ENCODE peak calls at places on chromosome 14, in eight cellular contexts. D, X, I, R, E, G, F and U are unnamed samples.

GRCh38 chr14:90483551-90483950 is 86.7 kb downstream of the CALM1 start:
- DNase-seq in D (peak; percentile 46), X (no peak), I (no peak), R (no peak), E (no peak), G (no peak), F (no peak), U (peak; percentile 70)

GRCh38 chr14:30252800-30253425 is 306.0 kb upstream of the G2E3 start:
- DNase-seq in D (no peak), X (no peak), I (no peak), R (no peak), E (no peak), G (no peak), F (no peak), U (no peak)

GRCh38 chr14:47194051-47194450 is 481.4 kb downstream of the MDGA2 start:
- DNase-seq in D (no peak), X (no peak), I (peak; percentile 3), R (no peak), E (no peak), G (no peak), F (no peak), U (no peak)

GRCh38 chr14:75275598-75275997 is 3.0 kb upstream of the FOS start:
- DNase-seq in D (no peak), X (no peak), I (no peak), R (no peak), E (no peak), G (no peak), F (no peak), U (no peak)

GRCh38 chr14:70045715-70046535 is 142.8 kb downstream of the SLC8A3 start:
- DNase-seq in D (peak; percentile 85), X (no peak), I (no peak), R (no peak), E (peak; percentile 70), G (peak; percentile 77), F (no peak), U (peak; percentile 8)

GRCh38 chr14:32559595-32559994 is 230.5 kb downstream of the AKAP6 start:
- DNase-seq in D (no peak), X (no peak), I (no peak), R (no peak), E (no peak), G (no peak), F (no peak), U (no peak)

GRCh38 chr14:92586966-92587365 is 73.4 kb downstream of the RIN3 start:
- DNase-seq in D (no peak), X (no peak), I (no peak), R (no peak), E (no peak), G (no peak), F (no peak), U (no peak)

GRCh38 chr14:94904636-94905035 is 134.7 kb upstream of the GSC start:
- DNase-seq in D (no peak), X (no peak), I (peak; percentile 66), R (no peak), E (no peak), G (no peak), F (peak; percentile 46), U (no peak)

GRCh38 chr14:95235767-95236166 is 78.4 kb upstream of the DICER1 start:
- DNase-seq in D (no peak), X (no peak), I (no peak), R (no peak), E (no peak), G (no peak), F (no peak), U (no peak)

GRCh38 chr14:34911209-34912150 is 36.3 kb upstream of the BAZ1A start:
- DNase-seq in D (no peak), X (no peak), I (peak; percentile 45), R (no peak), E (no peak), G (peak; percentile 1), F (peak; percentile 10), U (no peak)

GRCh38 chr14:50013198-50013918 is 103.0 kb downstream of the VCPKMT start:
- DNase-seq in D (peak; percentile 58), X (no peak), I (no peak), R (no peak), E (no peak), G (no peak), F (no peak), U (no peak)

GRCh38 chr14:59343585-59343984 is 121.6 kb downstream of the GPR135 start:
- DNase-seq in D (no peak), X (no peak), I (no peak), R (no peak), E (no peak), G (peak; percentile 47), F (no peak), U (no peak)

GRCh38 chr14:34750670-34751069 is 36.3 kb upstream of the CFL2 start:
- DNase-seq in D (no peak), X (no peak), I (peak; percentile 37), R (no peak), E (no peak), G (no peak), F (peak; percentile 44), U (no peak)

GRCh38 chr14:74566174-74567125 is 45.6 kb downstream of the LTBP2 start:
- DNase-seq in D (no peak), X (no peak), I (no peak), R (no peak), E (no peak), G (no peak), F (no peak), U (no peak)

GRCh38 chr14:84343637-84344036 is 1186.3 kb upstream of the FLRT2 start:
- DNase-seq in D (no peak), X (no peak), I (no peak), R (no peak), E (no peak), G (no peak), F (no peak), U (no peak)

GRCh38 chr14:22564463-22564862 is 24.6 kb downstream of the DAD1 start:
- DNase-seq in D (no peak), X (no peak), I (no peak), R (no peak), E (no peak), G (no peak), F (no peak), U (no peak)

GRCh38 chr14:22560638-22561365 is 28.2 kb downstream of the DAD1 start:
- DNase-seq in D (peak; percentile 40), X (no peak), I (no peak), R (no peak), E (peak; percentile 52), G (no peak), F (no peak), U (no peak)

GRCh38 chr14:22561366-22561660 is 27.7 kb downstream of the DAD1 start:
- DNase-seq in D (no peak), X (no peak), I (no peak), R (no peak), E (no peak), G (no peak), F (no peak), U (no peak)

GRCh38 chr14:22563987-22564386 is 25.0 kb downstream of the DAD1 start:
- DNase-seq in D (no peak), X (no peak), I (no peak), R (no peak), E (no peak), G (no peak), F (no peak), U (no peak)

DNA sequence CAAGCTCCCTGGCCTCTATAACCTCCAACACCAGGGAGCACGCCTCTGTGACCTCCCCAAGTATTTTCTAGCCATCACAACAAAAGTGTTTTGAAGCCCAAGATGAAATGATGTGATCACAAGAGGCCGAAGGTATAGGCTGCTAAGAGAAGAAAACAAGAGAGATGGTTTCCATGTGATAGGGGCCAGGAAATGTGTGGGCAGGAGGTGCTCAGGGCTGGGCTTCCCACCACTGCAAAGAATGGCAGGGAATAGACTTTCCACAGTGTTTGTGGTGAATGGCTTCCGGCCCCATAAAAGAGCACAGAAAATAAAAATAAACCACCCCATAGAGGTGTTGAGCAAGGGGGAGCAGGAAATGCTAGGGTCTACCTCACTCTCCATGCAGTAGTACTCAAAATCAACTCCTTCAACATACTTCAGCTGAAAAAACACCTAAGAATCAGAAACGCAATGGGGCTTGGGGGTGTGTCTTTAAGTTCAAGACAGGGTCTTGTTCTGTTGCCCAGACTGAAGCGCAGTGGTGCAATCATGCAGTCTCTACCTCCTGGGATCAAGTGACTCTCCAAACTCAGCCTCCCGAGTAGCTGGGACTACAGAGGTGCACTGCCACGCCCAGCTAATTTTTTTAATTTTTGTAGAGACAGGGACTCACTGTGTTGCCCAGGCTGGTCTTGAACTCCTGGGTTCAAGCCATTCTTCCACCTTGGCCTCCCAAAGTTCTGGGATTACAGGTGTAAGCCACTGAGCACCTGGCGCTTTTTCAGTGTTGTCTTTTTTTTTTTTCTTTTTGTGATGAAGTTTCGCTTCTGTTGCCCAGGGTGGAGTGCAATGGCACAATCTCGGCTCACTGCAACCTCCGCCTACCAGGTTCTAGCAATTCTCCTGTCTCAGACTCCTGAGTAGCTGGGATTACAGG is 27.1 kb downstream of the DAD1 start:
- DNase-seq in D (no peak), X (no peak), I (no peak), R (no peak), E (no peak), G (no peak), F (no peak), U (peak; percentile 97)
- H3K4me3 ChIP-seq in D (no peak overlapping the region), X (no peak overlapping the region), I (no peak overlapping the region), R (no peak overlapping the region), E (no peak overlapping the region), G (no peak overlapping the region), F (no peak overlapping the region), U (peak overlapping the region; percentile 43)

GRCh38 chr14:71372411-71372838 is 465.2 kb downstream of the PCNX1 start:
- DNase-seq in D (no peak), X (no peak), I (no peak), R (no peak), E (no peak), G (no peak), F (peak; percentile 78), U (no peak)
- H3K4me3 ChIP-seq in D (no peak overlapping the region), X (no peak overlapping the region), I (no peak overlapping the region), R (peak overlapping the region; percentile 20), E (no peak overlapping the region), G (no peak overlapping the region), F (no peak overlapping the region), U (no peak overlapping the region)

GRCh38 chr14:55098561-55098898 is 30.5 kb upstream of the LGALS3 start:
- DNase-seq in D (no peak), X (no peak), I (no peak), R (no peak), E (no peak), G (no peak), F (no peak), U (no peak)
- H3K4me3 ChIP-seq in D (no peak overlapping the region), X (no peak overlapping the region), I (no peak overlapping the region), R (no peak overlapping the region), E (no peak overlapping the region), G (no peak overlapping the region), F (no peak overlapping the region), U (no peak overlapping the region)

GRCh38 chr14:97354119-97354722 is 557.0 kb downstream of the VRK1 start:
- DNase-seq in D (no peak), X (no peak), I (no peak), R (no peak), E (no peak), G (no peak), F (no peak), U (no peak)

GRCh38 chr14:97361181-97361580 is 564.0 kb downstream of the VRK1 start:
- DNase-seq in D (no peak), X (no peak), I (no peak), R (no peak), E (no peak), G (no peak), F (no peak), U (no peak)

DNA sequence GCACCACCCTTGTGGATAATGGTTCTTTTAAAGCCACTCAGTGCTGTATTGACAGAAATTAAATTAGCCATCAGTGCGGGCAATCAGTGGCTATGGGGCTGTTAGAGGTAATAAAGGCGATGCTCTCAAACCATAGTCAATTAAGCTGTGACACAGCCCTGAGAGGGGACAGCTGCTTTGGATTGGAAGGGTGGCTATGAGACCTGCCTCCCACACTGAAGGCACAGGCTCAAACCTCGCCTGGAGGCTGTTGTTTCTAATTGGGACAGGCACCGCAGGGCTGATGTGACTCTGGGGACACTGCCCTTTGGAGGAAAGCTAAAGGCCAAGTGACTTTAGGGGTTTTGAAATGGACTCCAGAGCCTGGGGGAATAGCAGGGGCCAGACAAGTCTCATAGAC is 562.2 kb downstream of the VRK1 start:
- DNase-seq in D (no peak), X (no peak), I (no peak), R (no peak), E (no peak), G (no peak), F (no peak), U (no peak)
- H3K4me3 ChIP-seq in D (no peak overlapping the region), X (no peak overlapping the region), I (no peak overlapping the region), R (no peak overlapping the region), E (no peak overlapping the region), G (no peak overlapping the region), F (no peak overlapping the region), U (no peak overlapping the region)